ENCODE peak calls at places on chromosomes 7 and 10, in nine cellular contexts. X is head of caudate nucleus, K is GM20000, T is NCI-H510A treated with DMSO at 0.1 percent for 48 hours, V is ACHN, W is natural killer cell, O is T-helper 2 cell, A is PC-9, L is GM13977. F is an unnamed sample.

GRCh38 chr10:90871279-90871760 is 454 bp upstream of the RPP30 start:
- DNase-seq in V (peak), O (no peak), T (peak), A (peak), W (no peak), L (peak), X (peak), K (peak), F (peak)

GRCh38 chr10:72295330-72295910 is 21.7 kb downstream of the DDIT4 start:
- DNase-seq in A (no peak), O (no peak), W (no peak), V (no peak), T (no peak), L (no peak), X (no peak), K (no peak), F (no peak)

GRCh38 chr7:102992820-102993531 is 80.2 kb downstream of the LRRC17 start:
- DNase-seq in A (peak), X (no peak), K (no peak), V (peak), W (no peak), O (no peak), T (no peak), L (no peak), F (peak)

GRCh38 chr10:13865758-13866491 is 279.2 kb downstream of the PRPF18 start:
- DNase-seq in O (no peak), A (peak), V (peak), L (no peak), X (no peak), T (no peak), K (no peak), W (no peak), F (peak)

GRCh38 chr10:94992811-94993210 is 54.4 kb downstream of the CYP2C9 start:
- DNase-seq in K (no peak), L (no peak), A (no peak), T (no peak), W (no peak), V (no peak), X (no peak), O (no peak), F (no peak)

GRCh38 chr7:134165266-134165665 is 38.1 kb downstream of the LRGUK start:
- DNase-seq in X (peak), L (no peak), O (no peak), K (no peak), V (no peak), A (no peak), T (no peak), W (no peak), F (no peak)

GRCh38 chr7:46603780-46604725 is 683.0 kb upstream of the IGFBP3 start:
- DNase-seq in T (no peak), V (no peak), A (no peak), K (no peak), W (no peak), X (peak), L (no peak), O (no peak), F (peak)

GRCh38 chr10:29596826-29597225 is 37.9 kb downstream of the SVIL start:
- DNase-seq in A (no peak), W (no peak), T (no peak), X (no peak), L (no peak), O (no peak), K (no peak), V (no peak), F (no peak)

GRCh38 chr7:74449809-74450397 is 3.8 kb upstream of the GTF2IRD1 start:
- DNase-seq in T (peak), V (peak), X (peak), A (no peak), O (peak), W (peak), K (peak), L (peak), F (peak)

GRCh38 chr7:22937946-22938345 is 76.0 kb downstream of the HYCC1 start:
- DNase-seq in K (no peak), A (no peak), L (no peak), T (no peak), X (no peak), O (no peak), V (no peak), W (no peak), F (no peak)

GRCh38 chr10:113648478-113648877 is 15.4 kb downstream of the NRAP start:
- DNase-seq in W (no peak), L (no peak), V (peak), A (no peak), X (no peak), T (no peak), K (no peak), O (no peak), F (peak)

GRCh38 chr7:103637726-103638125 is 191.7 kb upstream of the SLC26A5 start:
- DNase-seq in W (no peak), T (no peak), V (no peak), A (no peak), L (no peak), K (no peak), O (no peak), X (no peak), F (peak)

GRCh38 chr7:4809691-4810090 is 34.3 kb downstream of the AP5Z1 start:
- DNase-seq in X (peak), T (no peak), W (no peak), A (no peak), O (no peak), K (no peak), V (peak), L (no peak), F (no peak)

GRCh38 chr10:87771871-87772500 is 46.0 kb downstream of the ATAD1 start:
- DNase-seq in T (peak), L (peak), A (no peak), X (no peak), O (no peak), K (peak), V (peak), W (no peak), F (peak)

GRCh38 chr7:158602905-158603772 is 15.5 kb upstream of the PTPRN2 start:
- DNase-seq in K (no peak), O (no peak), L (peak), T (no peak), W (no peak), A (no peak), V (no peak), X (no peak), F (no peak)

GRCh38 chr10:11479307-11479706 is 132.1 kb downstream of the USP6NL start:
- DNase-seq in W (no peak), T (no peak), X (no peak), L (no peak), O (no peak), V (no peak), A (no peak), K (no peak), F (no peak)

GRCh38 chr7:33886100-33886623 is 19.2 kb upstream of the BMPER start:
- DNase-seq in K (no peak), A (no peak), W (no peak), T (no peak), X (no peak), O (no peak), L (no peak), V (peak), F (no peak)

GRCh38 chr10:78973901-78974408 is 94.8 kb upstream of the ZMIZ1 start:
- DNase-seq in A (peak), X (peak), W (no peak), L (no peak), V (peak), K (no peak), O (peak), T (peak), F (peak)

GRCh38 chr7:85287126-85287825 is 100.4 kb upstream of the SEMA3D start:
- DNase-seq in X (no peak), W (no peak), T (no peak), V (no peak), A (no peak), K (no peak), L (no peak), O (no peak), F (no peak)

GRCh38 chr10:102704915-102705314 is 9.3 kb downstream of the ARL3 start:
- DNase-seq in K (no peak), A (no peak), O (no peak), L (no peak), T (no peak), X (no peak), V (peak), W (no peak), F (no peak)

F was measured in bronchial epithelial cell.